ENCODE peak calls at places on chromosomes 11 and 22, in four cellular contexts. D, A, J and N are unnamed samples.

GRCh38 chr11:95081412-95081811 is 8.2 kb upstream of the ENDOD1 start:
- DNase-seq in D (peak), A (no peak), J (no peak), N (no peak)

GRCh38 chr11:92550411-92550810 is 325.8 kb downstream of the FAT3 start:
- DNase-seq in D (no peak), A (no peak), J (no peak), N (peak)

GRCh38 chr22:19036523-19037273 is 85.5 kb downstream of the DGCR2 start:
- DNase-seq in D (no peak), A (peak), J (no peak), N (no peak)

GRCh38 chr11:831132-831864 is 1.5 kb upstream of the CD151 start:
- DNase-seq in D (no peak), A (peak), J (no peak), N (no peak)

GRCh38 chr22:43567691-43568308 is 156.0 kb downstream of the MPPED1 start:
- DNase-seq in D (no peak), A (no peak), J (no peak), N (no peak)

GRCh38 chr11:92380882-92381281 is 156.3 kb downstream of the FAT3 start:
- DNase-seq in D (no peak), A (peak), J (no peak), N (no peak)

GRCh38 chr11:69771466-69771865 is 3.7 kb downstream of the FGF4 start:
- DNase-seq in D (no peak), A (no peak), J (no peak), N (no peak)

GRCh38 chr11:5364214-5364613 is 12.9 kb downstream of the OR51B6 start:
- DNase-seq in D (no peak), A (peak), J (no peak), N (no peak)

GRCh38 chr11:109892321-109892794 is 200.8 kb upstream of the ZC3H12C start:
- DNase-seq in D (no peak), A (no peak), J (no peak), N (no peak)

GRCh38 chr22:30197389-30197788 is 49.2 kb downstream of the LIF start:
- DNase-seq in D (no peak), A (peak), J (no peak), N (no peak)

GRCh38 chr11:96520939-96521338 is 131.1 kb downstream of the JRKL start:
- DNase-seq in D (no peak), A (no peak), J (no peak), N (no peak)

GRCh38 chr22:27312567-27313507 is 488.7 kb downstream of the MN1 start:
- DNase-seq in D (no peak), A (no peak), J (no peak), N (no peak)

GRCh38 chr11:69403556-69404215 is 77.8 kb upstream of the LINC01488 start:
- DNase-seq in D (no peak), A (peak), J (peak), N (no peak)

GRCh38 chr22:30201970-30202369 is 44.6 kb downstream of the LIF start:
- DNase-seq in D (no peak), A (peak), J (no peak), N (no peak)

GRCh38 chr11:94767292-94767690 is 865 bp upstream of the AMOTL1 start:
- DNase-seq in D (no peak), A (no peak), J (no peak), N (no peak)

GRCh38 chr11:41382927-41383326 is 76.5 kb downstream of the LRRC4C start:
- DNase-seq in D (no peak), A (no peak), J (peak), N (no peak)

GRCh38 chr22:42310301-42310981 is 40.0 kb upstream of the TCF20 start:
- DNase-seq in D (no peak), A (no peak), J (no peak), N (no peak)

GRCh38 chr11:117230286-117230961 is 1.4 kb downstream of the PCSK7 start:
- DNase-seq in D (peak), A (peak), J (no peak), N (no peak)

GRCh38 chr22:35862697-35863096 is 145.0 kb downstream of the APOL5 start:
- DNase-seq in D (no peak), A (no peak), J (no peak), N (no peak)

GRCh38 chr11:5197538-5197937 is 2.9 kb downstream of the OR51V1 start:
- DNase-seq in D (no peak), A (peak), J (no peak), N (no peak)

GRCh38 chr22:36409911-36410756 is 22.4 kb upstream of the MYH9 start:
- DNase-seq in D (no peak), A (no peak), J (peak), N (peak)

DNA sequence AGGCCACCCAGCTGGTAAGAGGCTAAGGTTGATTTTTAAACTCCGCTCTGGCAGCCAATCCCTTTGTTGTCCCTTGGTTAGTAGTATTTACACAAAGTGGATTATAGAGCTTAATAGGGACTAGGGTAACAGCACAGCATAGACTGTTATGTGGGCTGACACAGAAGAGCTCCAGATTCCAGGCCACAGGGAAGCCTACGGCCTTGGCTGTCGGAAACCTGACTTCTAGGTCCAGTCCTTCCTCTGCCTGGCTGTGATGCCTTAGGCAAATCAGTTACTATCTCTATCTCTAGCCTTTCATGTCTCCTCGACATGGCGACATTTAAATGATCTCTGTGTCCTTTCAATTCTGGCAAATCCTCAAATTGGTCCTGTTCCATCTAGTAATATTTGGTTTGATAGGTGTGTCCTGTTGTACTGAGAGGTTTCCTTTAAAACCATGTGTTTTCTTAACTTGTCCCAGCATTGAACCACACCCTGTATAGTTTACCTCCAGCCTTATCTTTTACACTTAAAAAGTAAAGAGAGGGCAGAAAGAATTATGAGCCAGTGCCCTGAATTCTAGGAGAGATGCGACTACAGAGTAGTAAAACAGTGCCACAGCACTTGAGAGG is 4.2 kb downstream of the MMP1 start:
- DNase-seq in D (no peak), A (no peak), J (no peak), N (no peak)
- H2AFZ ChIP-seq in D (no peak), A (no peak), J (peak), N (no peak)

GRCh38 chr11:62444835-62445234 is 26.0 kb downstream of the SCGB1A1 start:
- DNase-seq in D (no peak), A (no peak), J (no peak), N (no peak)
- H2AFZ ChIP-seq in D (no peak), A (peak), J (no peak), N (peak)

DNA sequence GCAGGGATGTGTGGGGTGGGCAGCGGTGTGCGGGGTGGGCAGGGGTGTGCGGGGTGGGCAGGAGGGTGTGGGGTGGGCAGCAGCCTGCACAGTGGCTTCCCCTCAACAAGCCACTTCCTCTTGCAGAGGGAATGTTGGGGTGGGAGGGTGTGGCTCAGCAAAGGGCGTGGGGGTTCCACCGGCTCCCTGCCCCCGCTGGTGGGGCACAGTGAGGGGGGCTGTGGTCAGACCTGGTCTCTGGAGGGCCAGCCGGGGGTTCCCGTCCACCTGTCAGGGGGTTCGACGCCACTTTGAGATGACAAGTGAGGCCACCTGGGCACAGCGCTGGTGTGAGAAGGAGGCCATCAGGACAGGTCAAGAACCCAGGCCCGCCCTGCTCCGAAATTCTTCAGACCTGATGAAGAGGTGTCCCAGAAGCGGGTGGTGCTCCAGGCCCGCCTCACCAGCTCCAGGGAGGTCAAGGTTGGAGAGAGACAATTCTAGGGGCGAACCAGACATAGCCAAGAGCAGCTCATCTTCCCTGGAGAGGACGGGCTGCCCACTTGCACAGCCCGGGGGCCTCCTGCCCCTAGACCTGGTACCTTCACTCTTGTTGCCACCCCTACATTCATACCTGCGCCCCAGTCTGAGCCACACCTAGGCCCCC is 1.3 kb downstream of the C11orf21 start:
- DNase-seq in D (peak), A (no peak), J (no peak), N (no peak)
- H2AFZ ChIP-seq in D (no peak), A (no peak), J (no peak), N (no peak)

GRCh38 chr22:23524226-23524625 is 55.9 kb downstream of the IGLL1 start:
- DNase-seq in D (peak), A (no peak), J (no peak), N (no peak)

GRCh38 chr22:23521442-23522113 is 58.5 kb downstream of the IGLL1 start:
- DNase-seq in D (peak), A (peak), J (peak), N (peak)

GRCh38 chr22:23523746-23524145 is 56.3 kb downstream of the IGLL1 start:
- DNase-seq in D (peak), A (no peak), J (no peak), N (no peak)

GRCh38 chr22:23520875-23521441 is 59.1 kb downstream of the IGLL1 start:
- DNase-seq in D (no peak), A (peak), J (peak), N (peak)

GRCh38 chr22:23522642-23523251 is 57.3 kb downstream of the IGLL1 start:
- DNase-seq in D (peak), A (no peak), J (peak), N (no peak)
- H2AFZ ChIP-seq in D (peak), A (peak), J (peak), N (peak)